ENCODE peak calls at places on chromosome 6, in four cellular contexts. V is stimulated activated CD4-positive, alpha-beta T cell treated with anti-CD3 and anti-CD28 coated beads, TNF-alpha, amount 100 ng/mL, for 48 hours; F is activated naive CD4-positive, alpha-beta T cell treated with anti-CD3 and anti-CD28 coated beads, Interleukin-2, amount 50 U/mL, for 16 hours; R is GM23338. E is an unnamed sample.

GRCh38 chr6:141401851-141402250 is 730.9 kb upstream of the GJE1 start:
- DNase-seq in V (no peak), F (no peak), R (no peak), E (no peak)

GRCh38 chr6:157823523-157824370 is 701 bp downstream of the SNX9 start:
- DNase-seq in V (peak), F (peak), R (peak), E (peak)

GRCh38 chr6:79149884-79150283 is 71.8 kb upstream of the PHIP start:
- DNase-seq in V (no peak), F (no peak), R (no peak), E (no peak)

GRCh38 chr6:3240595-3240994 is 13.1 kb upstream of the TUBB2B start:
- DNase-seq in V (no peak), F (no peak), R (no peak), E (no peak)

GRCh38 chr6:136550330-136551071 is at the start of gene MAP7:
- DNase-seq in V (peak), F (peak), R (peak), E (peak)

GRCh38 chr6:14915888-14916832 is 329.7 kb upstream of the JARID2 start:
- DNase-seq in V (no peak), F (no peak), R (no peak), E (no peak)

GRCh38 chr6:145015739-145016558 is 719.4 kb downstream of the EPM2A start:
- DNase-seq in V (no peak), F (peak), R (no peak), E (peak)

GRCh38 chr6:126633362-126633761 is 293.4 kb downstream of the CENPW start:
- DNase-seq in V (no peak), F (no peak), R (no peak), E (no peak)

E was measured in K562.